ENCODE peak calls at places on chromosomes 11 and 22, in four cellular contexts. X is spleen, L is endothelial cell, A is foreskin keratinocyte. E is an unnamed sample.

GRCh38 chr11:6746086-6746618 is 25.6 kb downstream of the OR2AG2 start:
- DNase-seq in X (peak), L (no peak), A (no peak), E (peak)

GRCh38 chr11:132718711-132719641 is 813.3 kb downstream of the OPCML start:
- DNase-seq in X (no peak), L (no peak), A (no peak), E (no peak)

GRCh38 chr11:116613201-116613910 is 159.4 kb downstream of the BUD13 start:
- DNase-seq in X (no peak), L (no peak), A (no peak), E (no peak)

GRCh38 chr11:132601863-132602262 is 930.4 kb downstream of the OPCML start:
- DNase-seq in X (no peak), L (no peak), A (peak), E (no peak)

GRCh38 chr11:34916810-34917780 is 677 bp downstream of the PDHX start:
- DNase-seq in X (no peak), L (no peak), A (peak), E (no peak)

GRCh38 chr22:24324137-24324536 is 53.5 kb downstream of the SPECC1L start:
- DNase-seq in X (no peak), L (no peak), A (no peak), E (no peak)

GRCh38 chr22:37112084-37112728 is 2.7 kb upstream of the TMPRSS6 start:
- DNase-seq in X (no peak), L (no peak), A (no peak), E (no peak)

GRCh38 chr11:66529655-66530054 is 16.2 kb downstream of the ZDHHC24 start:
- DNase-seq in X (no peak), L (no peak), A (no peak), E (no peak)

GRCh38 chr11:121524233-121524631 is 71.5 kb upstream of the SORL1-AS1 start:
- DNase-seq in X (no peak), L (no peak), A (no peak), E (no peak)

GRCh38 chr11:70483077-70483861 is 84.9 kb downstream of the CTTN start:
- DNase-seq in X (no peak), L (peak), A (no peak), E (peak)
- TF ChIP-seq CTCF in X (no peak), L (no peak), A (peak), E (peak)

GRCh38 chr11:43989162-43989961 is 46.9 kb downstream of the C11orf96 start:
- DNase-seq in X (peak), L (peak), A (no peak), E (no peak)

GRCh38 chr11:43986881-43987280 is 44.4 kb downstream of the C11orf96 start:
- DNase-seq in X (no peak), L (no peak), A (no peak), E (no peak)

GRCh38 chr11:43987384-43988039 is 45.1 kb downstream of the C11orf96 start:
- DNase-seq in X (no peak), L (no peak), A (no peak), E (no peak)

GRCh38 chr11:43986327-43986726 is 43.9 kb downstream of the C11orf96 start:
- DNase-seq in X (no peak), L (no peak), A (no peak), E (no peak)

GRCh38 chr11:43988040-43988793 is 45.8 kb downstream of the C11orf96 start:
- DNase-seq in X (no peak), L (no peak), A (no peak), E (no peak)
- TF ChIP-seq CTCF in X (no peak), L (no peak), A (no peak), E (no peak)

DNA sequence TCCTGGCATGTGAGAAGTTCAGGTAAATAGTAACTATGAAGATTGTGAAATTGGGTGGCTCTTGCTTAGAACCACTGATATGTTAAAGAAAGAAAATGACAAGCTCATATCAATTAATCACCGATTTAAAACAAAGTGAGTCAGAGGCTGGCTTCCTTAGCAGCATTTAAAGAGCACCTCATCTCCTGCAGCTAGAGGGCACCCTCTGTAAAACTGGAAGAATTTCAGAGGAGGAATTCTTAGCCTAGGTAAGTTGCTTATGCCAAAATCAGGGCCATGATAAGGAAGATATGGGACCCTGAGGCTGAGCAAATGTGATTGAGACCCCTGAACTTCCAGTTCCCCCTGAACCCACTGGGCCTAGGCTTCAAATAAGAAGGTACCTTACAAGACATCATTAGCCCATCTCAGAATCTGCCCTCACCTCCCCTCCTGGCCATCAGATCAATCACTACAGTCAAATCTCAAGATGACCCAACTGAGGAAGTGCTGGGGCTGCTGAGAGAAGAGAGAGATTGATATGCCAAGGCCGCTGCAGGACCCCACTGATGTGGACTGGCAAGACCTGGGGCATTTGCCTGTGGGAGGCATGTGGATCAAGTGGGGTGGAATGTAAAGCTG is 8.6 kb upstream of the CD3E start:
- DNase-seq in X (no peak), L (no peak), A (peak), E (peak)
- TF ChIP-seq CTCF in X (peak), L (no peak), A (peak), E (peak)

GRCh38 chr22:42324991-42325710 is 54.7 kb upstream of the TCF20 start:
- DNase-seq in X (no peak), L (no peak), A (no peak), E (no peak)

GRCh38 chr22:42328130-42328821 is 57.8 kb upstream of the TCF20 start:
- DNase-seq in X (no peak), L (no peak), A (no peak), E (no peak)

GRCh38 chr22:42327462-42328129 is 57.1 kb upstream of the TCF20 start:
- DNase-seq in X (no peak), L (no peak), A (no peak), E (no peak)

GRCh38 chr22:42326301-42326700 is 55.8 kb upstream of the TCF20 start:
- DNase-seq in X (no peak), L (no peak), A (no peak), E (no peak)

DNA sequence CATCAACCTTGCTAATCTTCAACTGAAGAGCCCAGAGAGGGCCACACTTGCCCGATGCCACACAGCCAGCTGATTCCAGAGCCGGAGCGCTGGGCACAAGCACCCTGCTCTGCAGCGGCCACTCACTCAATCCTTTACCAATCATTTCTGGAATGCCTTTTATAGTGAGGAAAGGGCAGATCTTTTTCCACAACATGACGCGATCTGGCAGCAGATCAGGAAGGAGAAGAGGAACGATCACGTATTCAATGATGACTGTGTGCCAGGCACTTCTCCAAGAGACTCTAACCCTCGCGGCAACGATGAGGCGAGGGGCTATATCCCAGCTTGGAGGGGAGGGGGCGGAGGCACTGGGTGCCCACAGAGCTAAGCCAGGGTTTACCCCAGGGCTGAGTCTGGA is 56.3 kb upstream of the TCF20 start:
- DNase-seq in X (no peak), L (no peak), A (no peak), E (no peak)
- TF ChIP-seq CTCF in X (no peak), L (no peak), A (no peak), E (no peak)

GRCh38 chr11:47980093-47980906 is at the start of gene PTPRJ:
- DNase-seq in X (peak), L (peak), A (no peak), E (peak)

GRCh38 chr11:47983464-47984397 is 3.4 kb downstream of the PTPRJ start:
- DNase-seq in X (no peak), L (no peak), A (no peak), E (no peak)

GRCh38 chr11:47981667-47982404 is 1.5 kb downstream of the PTPRJ start:
- DNase-seq in X (peak), L (no peak), A (no peak), E (no peak)

GRCh38 chr11:47979378-47980092 is 824 bp upstream of the PTPRJ start:
- DNase-seq in X (no peak), L (no peak), A (no peak), E (no peak)

DNA sequence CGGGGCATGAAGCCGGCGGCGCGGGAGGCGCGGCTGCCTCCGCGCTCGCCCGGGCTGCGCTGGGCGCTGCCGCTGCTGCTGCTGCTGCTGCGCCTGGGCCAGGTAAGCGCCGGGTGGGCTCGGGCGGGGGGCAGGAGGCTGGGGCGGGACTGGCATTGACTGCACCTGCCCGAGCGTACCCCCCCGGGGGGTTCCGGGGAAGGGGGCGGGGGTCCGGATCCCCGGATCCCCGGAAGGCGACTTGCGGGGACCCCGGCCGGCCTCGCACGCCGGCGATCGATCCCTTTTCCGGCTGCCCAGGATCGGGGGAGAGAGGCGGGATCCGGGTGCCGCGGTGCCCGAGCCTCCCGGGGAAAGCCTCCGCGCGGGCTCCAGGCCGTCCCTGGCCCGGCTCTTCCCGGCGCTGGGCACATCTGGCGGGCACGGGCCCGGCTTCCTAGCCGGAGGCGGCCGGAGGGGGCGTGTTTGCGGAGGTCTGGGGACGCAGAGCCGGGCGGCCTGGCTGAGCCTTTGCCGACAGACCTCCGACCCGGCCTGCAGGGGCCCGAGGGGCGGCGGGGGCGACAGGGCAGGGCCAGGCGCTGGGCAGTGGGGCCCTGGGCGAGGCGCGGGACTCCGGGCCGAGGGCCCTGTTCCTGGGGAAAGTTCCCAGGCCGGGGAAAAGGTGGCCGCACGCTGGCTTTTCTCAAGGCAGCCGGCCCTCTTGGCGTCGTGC is 705 bp downstream of the PTPRJ start:
- DNase-seq in X (peak), L (peak), A (no peak), E (peak)
- TF ChIP-seq CTCF in X (peak), L (no peak), A (peak), E (peak)

GRCh38 chr11:20448838-20449237 is 61.3 kb downstream of the PRMT3 start:
- DNase-seq in X (no peak), L (no peak), A (no peak), E (no peak)

GRCh38 chr11:20438637-20439036 is 51.1 kb downstream of the PRMT3 start:
- DNase-seq in X (no peak), L (no peak), A (no peak), E (no peak)

GRCh38 chr11:20444537-20444936 is 57.0 kb downstream of the PRMT3 start:
- DNase-seq in X (no peak), L (no peak), A (peak), E (no peak)

DNA sequence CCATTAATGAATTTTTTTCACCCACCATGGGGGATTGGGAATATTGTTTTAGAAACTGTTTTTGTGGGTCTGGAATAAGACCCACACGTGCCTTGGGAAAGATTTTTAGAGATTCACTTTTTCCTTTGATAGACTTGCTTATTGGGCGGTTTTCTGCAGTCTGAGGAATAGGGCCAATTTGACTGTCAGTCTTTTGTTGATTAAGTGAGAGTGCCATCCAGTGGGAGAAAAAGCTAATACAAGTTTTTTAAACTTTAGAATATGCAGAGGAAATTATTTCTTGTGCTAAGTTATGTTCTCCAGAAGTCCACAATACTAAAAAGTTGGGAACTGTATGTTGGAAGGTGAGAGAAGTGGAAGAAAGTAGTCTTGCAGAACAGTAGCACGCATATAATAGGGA is 56.1 kb downstream of the PRMT3 start:
- DNase-seq in X (no peak), L (no peak), A (no peak), E (no peak)
- TF ChIP-seq CTCF in X (no peak), L (peak), A (peak), E (no peak)

GRCh38 chr22:17753401-17753989 is 20.8 kb downstream of the BID start:
- DNase-seq in X (no peak), L (no peak), A (no peak), E (peak)

GRCh38 chr22:17749605-17750395 is 24.5 kb downstream of the BID start:
- DNase-seq in X (no peak), L (no peak), A (no peak), E (no peak)

GRCh38 chr22:17748555-17749353 is 25.5 kb downstream of the BID start:
- DNase-seq in X (peak), L (peak), A (no peak), E (no peak)

GRCh38 chr22:17751596-17751995 is 22.7 kb downstream of the BID start:
- DNase-seq in X (no peak), L (no peak), A (no peak), E (no peak)

DNA sequence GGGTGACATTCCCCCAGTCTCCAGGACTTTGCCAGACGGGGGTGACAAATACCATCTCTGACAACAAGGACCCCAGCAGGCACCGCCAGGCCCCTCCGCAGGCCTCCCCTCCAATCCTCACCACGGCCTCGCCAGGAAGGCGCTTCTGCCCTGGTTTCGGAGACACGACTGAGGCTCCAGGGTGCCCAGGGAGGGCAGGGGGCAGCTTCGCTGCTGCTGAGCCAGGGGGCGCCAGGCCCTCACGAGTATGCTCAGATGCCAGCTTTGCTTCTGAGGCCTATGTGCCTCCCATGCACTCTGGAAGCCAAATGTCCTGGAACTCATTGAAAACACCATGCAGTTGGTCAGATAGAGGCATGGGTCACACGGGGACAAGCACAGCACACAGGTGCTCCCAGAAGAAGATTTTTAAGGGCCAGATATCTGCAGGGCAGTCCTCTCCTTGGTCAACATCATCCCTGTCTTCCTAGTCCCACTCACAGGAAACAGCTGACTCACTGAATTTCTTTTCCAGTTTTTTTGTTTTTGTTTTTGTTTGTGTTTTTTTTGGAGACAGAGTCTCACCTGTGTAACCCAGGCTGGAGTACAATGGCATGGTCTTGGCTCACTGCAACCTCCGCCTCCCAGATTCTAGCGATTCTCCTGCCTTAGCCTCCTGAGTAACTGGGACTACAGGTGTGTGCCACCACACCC is 19.9 kb downstream of the BID start:
- DNase-seq in X (peak), L (no peak), A (no peak), E (no peak)
- TF ChIP-seq CTCF in X (peak), L (no peak), A (peak), E (peak)

GRCh38 chr11:30914143-30914762 is 328.1 kb upstream of the MPPED2 start:
- DNase-seq in X (peak), L (peak), A (peak), E (peak)
- TF ChIP-seq CTCF in X (peak), L (no peak), A (peak), E (peak)

DNA sequence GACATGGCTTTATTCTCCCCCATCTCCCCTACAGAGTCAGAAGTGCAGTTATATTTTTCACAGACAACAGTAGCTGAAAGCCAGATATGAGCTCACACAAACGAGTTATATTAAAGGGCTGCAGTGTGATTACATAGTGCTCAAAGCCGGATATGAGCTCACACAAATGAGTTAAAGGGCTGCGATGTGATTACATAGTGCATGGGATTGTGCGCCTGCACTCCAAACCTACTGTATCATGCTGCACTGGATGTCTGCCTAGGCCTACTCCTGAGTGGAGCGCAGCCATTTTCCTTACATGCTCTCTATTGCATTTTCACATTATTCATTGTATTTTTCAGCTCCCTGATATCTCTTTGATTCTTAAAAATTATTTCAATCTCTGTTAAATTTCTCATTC is 414.6 kb upstream of the LARGE1 start:
- DNase-seq in X (no peak), L (no peak), A (peak), E (no peak)
- TF ChIP-seq CTCF in X (no peak), L (no peak), A (no peak), E (no peak)